ENCODE peak calls at places on chromosomes 7 and 10, in four cellular contexts. One of them, this sample, is unnamed.

GRCh38 chr10:130901311-130902165 is 410.0 kb downstream of the TCERG1L start:
- DNase-seq in brain microvascular endothelial cell: no peak
- DNase-seq in Calu3: no peak
- DNase-seq in breast epithelium: no peak
- DNase-seq in this sample: peak; percentile 82

GRCh38 chr10:101780187-101780817 is 2.9 kb downstream of the NPM3 start:
- DNase-seq in brain microvascular endothelial cell: no peak
- DNase-seq in breast epithelium: no peak
- DNase-seq in Calu3: no peak
- DNase-seq in this sample: no peak

GRCh38 chr10:59876695-59877094 is 29.7 kb downstream of the CCDC6 start:
- DNase-seq in breast epithelium: no peak
- DNase-seq in brain microvascular endothelial cell: no peak
- DNase-seq in Calu3: no peak
- DNase-seq in this sample: no peak

GRCh38 chr7:104979167-104979841 is 34.7 kb upstream of the KMT2E start:
- DNase-seq in brain microvascular endothelial cell: peak; percentile 50
- DNase-seq in Calu3: no peak
- DNase-seq in breast epithelium: no peak
- DNase-seq in this sample: no peak

GRCh38 chr7:28779929-28780328 is 178.2 kb downstream of the TRIL start:
- DNase-seq in breast epithelium: no peak
- DNase-seq in Calu3: no peak
- DNase-seq in brain microvascular endothelial cell: no peak
- DNase-seq in this sample: no peak

GRCh38 chr7:77442631-77443420 is 26.7 kb upstream of the GSAP start:
- DNase-seq in Calu3: no peak
- DNase-seq in breast epithelium: no peak
- DNase-seq in brain microvascular endothelial cell: peak; percentile 46
- DNase-seq in this sample: no peak

GRCh38 chr10:78863121-78863520 is 205.6 kb upstream of the ZMIZ1 start:
- DNase-seq in Calu3: no peak
- DNase-seq in breast epithelium: no peak
- DNase-seq in brain microvascular endothelial cell: no peak
- DNase-seq in this sample: peak; percentile 54

GRCh38 chr10:513393-513792 is 176.1 kb downstream of the DIP2C start:
- DNase-seq in breast epithelium: no peak
- DNase-seq in brain microvascular endothelial cell: no peak
- DNase-seq in Calu3: peak; percentile 42
- DNase-seq in this sample: no peak

GRCh38 chr10:4825868-4826787 is at the start of gene AKR1E2:
- DNase-seq in brain microvascular endothelial cell: peak; percentile 91
- DNase-seq in Calu3: peak; percentile 87
- DNase-seq in breast epithelium: peak; percentile 93
- DNase-seq in this sample: peak; percentile 91

GRCh38 chr7:84294907-84295455 is 100.4 kb upstream of the SEMA3A start:
- DNase-seq in Calu3: no peak
- DNase-seq in brain microvascular endothelial cell: no peak
- DNase-seq in breast epithelium: no peak
- DNase-seq in this sample: no peak

GRCh38 chr10:1382711-1383110 is 326.5 kb downstream of the WDR37 start:
- DNase-seq in Calu3: no peak
- DNase-seq in breast epithelium: peak; percentile 6
- DNase-seq in brain microvascular endothelial cell: no peak
- DNase-seq in this sample: peak; percentile 62

GRCh38 chr7:157389951-157390730 is 53.3 kb downstream of the DNAJB6 start:
- DNase-seq in breast epithelium: no peak
- DNase-seq in brain microvascular endothelial cell: peak; percentile 67
- DNase-seq in Calu3: no peak
- DNase-seq in this sample: no peak

GRCh38 chr10:10045765-10046028 is 972.0 kb upstream of the CELF2 start:
- DNase-seq in breast epithelium: no peak
- DNase-seq in brain microvascular endothelial cell: no peak
- DNase-seq in Calu3: no peak
- DNase-seq in this sample: no peak

GRCh38 chr10:77898323-77899079 is 28.1 kb downstream of the DLG5 start:
- DNase-seq in breast epithelium: peak; percentile 92
- DNase-seq in Calu3: peak; percentile 37
- DNase-seq in brain microvascular endothelial cell: no peak
- DNase-seq in this sample: no peak

GRCh38 chr7:122902751-122903495 is 16.7 kb upstream of the CADPS2 start:
- DNase-seq in brain microvascular endothelial cell: no peak
- DNase-seq in Calu3: no peak
- DNase-seq in breast epithelium: no peak
- DNase-seq in this sample: no peak

GRCh38 chr7:138304071-138304320 is 156.1 kb upstream of the TRIM24 start:
- DNase-seq in brain microvascular endothelial cell: no peak
- DNase-seq in Calu3: no peak
- DNase-seq in breast epithelium: no peak
- DNase-seq in this sample: no peak

GRCh38 chr7:14892961-14893360 is 9.6 kb downstream of the DGKB start:
- DNase-seq in Calu3: no peak
- DNase-seq in breast epithelium: no peak
- DNase-seq in brain microvascular endothelial cell: no peak
- DNase-seq in this sample: no peak

DNA sequence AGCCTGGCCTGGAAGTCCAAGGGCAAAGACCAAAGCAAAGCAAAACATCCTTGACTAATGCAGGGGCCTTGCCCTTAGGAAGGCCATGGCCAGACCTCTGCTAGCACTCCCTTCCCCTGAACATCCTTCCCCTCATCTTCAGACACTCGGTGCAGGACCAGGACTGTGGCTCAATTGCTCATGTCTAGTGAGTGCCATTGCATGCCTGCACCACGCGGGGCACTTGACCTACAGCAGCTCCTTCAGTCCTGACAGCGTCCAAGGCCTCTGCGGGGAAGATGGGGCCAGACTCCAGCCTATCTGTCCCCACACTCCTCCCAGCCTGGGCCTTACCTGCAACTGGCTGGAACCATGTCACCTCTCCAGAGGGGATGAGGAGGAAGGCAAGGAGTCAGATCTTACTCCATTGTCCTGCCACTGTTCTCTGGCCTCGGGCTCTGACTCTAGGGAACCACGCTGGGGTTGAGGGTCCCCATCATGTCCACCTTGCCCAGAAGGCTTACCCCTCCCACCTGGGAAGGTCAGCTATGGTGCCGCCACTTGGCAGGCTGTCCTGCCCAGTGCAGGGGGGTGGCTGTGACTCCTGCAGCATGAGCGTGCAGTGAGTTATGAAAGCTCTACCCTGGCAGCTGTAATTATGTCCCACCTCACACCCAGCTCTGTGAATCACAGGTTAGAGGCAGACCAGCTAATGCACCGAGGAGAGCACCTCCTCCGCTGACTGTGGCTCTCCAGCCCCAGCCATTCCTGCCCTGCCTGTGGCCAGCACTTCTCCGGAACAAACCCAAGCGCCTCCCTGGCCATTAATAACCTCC is 16.1 kb downstream of the DRGX start:
- DNase-seq in breast epithelium: no peak
- DNase-seq in Calu3: peak; percentile 22
- DNase-seq in brain microvascular endothelial cell: no peak
- DNase-seq in this sample: peak; percentile 69
- TF ChIP-seq CTCF in breast epithelium: no peak
- TF ChIP-seq CTCF in Calu3: peak; percentile 29
- TF ChIP-seq CTCF in brain microvascular endothelial cell: peak; percentile 56
- TF ChIP-seq CTCF in this sample: no peak

DNA sequence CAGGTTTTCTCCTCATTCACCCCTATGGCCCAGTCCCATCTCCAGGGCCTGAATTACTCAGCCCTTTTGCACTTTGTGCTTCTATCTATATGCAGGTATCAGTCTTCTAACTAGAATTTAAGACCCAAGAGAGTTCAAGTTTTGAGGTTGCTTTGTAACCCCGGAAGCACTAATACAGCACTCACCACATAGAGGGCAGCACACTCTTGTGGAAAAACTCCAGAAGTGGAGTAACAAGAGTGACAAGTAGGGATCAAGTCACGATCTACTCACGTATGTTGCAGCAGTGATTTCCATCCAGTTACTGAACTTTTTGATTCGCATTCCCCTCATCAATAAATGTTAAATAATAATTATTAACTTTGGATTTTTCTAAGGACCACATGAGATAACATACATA is 151.0 kb downstream of the CHCHD3 start:
- DNase-seq in breast epithelium: no peak
- DNase-seq in Calu3: no peak
- DNase-seq in brain microvascular endothelial cell: peak; percentile 5
- DNase-seq in this sample: no peak
- TF ChIP-seq CTCF in breast epithelium: no peak
- TF ChIP-seq CTCF in Calu3: no peak
- TF ChIP-seq CTCF in brain microvascular endothelial cell: peak; percentile 56
- TF ChIP-seq CTCF in this sample: peak; percentile 53

GRCh38 chr7:112572669-112573301 is 92.0 kb downstream of the LSMEM1 start:
- DNase-seq in brain microvascular endothelial cell: no peak
- DNase-seq in breast epithelium: no peak
- DNase-seq in Calu3: peak; percentile 20
- DNase-seq in this sample: no peak

GRCh38 chr7:112573302-112574039 is 92.7 kb downstream of the LSMEM1 start:
- DNase-seq in brain microvascular endothelial cell: no peak
- DNase-seq in breast epithelium: no peak
- DNase-seq in Calu3: no peak
- DNase-seq in this sample: no peak

GRCh38 chr7:112567388-112567787 is 86.6 kb downstream of the LSMEM1 start:
- DNase-seq in brain microvascular endothelial cell: no peak
- DNase-seq in breast epithelium: no peak
- DNase-seq in Calu3: no peak
- DNase-seq in this sample: no peak

GRCh38 chr7:112575864-112576263 is 95.1 kb downstream of the LSMEM1 start:
- DNase-seq in Calu3: no peak
- DNase-seq in brain microvascular endothelial cell: no peak
- DNase-seq in breast epithelium: no peak
- DNase-seq in this sample: no peak

DNA sequence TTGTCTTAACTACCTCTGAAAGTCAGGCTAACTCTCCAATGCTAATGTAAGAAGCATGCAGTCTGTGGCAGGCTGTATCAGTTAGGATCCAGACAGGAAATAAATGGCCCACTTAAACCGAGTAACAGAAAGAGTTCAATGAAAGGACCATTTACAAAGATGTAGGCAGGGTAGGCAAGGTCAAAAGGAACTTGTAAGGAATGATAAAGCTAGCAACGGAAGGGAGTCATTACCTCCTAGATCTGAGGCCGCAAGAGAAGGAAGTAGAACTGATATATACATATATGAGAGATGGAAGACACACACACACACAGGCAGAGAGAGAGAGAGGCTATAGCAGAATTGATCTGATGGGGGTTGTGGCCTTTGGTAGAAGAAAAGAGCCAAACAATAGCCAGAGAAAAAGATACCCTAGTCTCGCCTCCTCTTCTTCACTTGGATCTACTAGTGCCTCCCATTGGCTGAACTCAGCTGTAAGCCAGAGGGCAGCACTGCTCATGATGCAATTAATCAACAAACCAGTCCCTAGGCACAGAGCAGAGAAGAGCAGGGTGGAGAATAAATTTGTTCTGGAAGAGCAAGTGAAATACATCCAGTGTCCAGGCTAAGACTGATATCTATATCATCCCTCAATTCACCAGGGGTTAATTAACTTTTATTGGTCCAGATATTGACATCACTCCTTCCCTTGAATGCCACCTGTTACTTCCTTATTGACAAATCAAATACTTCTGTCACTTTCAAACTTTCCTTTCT is 91.2 kb downstream of the LSMEM1 start:
- DNase-seq in Calu3: no peak
- DNase-seq in brain microvascular endothelial cell: no peak
- DNase-seq in breast epithelium: no peak
- DNase-seq in this sample: no peak
- TF ChIP-seq CTCF in Calu3: no peak
- TF ChIP-seq CTCF in brain microvascular endothelial cell: peak; percentile 26
- TF ChIP-seq CTCF in breast epithelium: no peak
- TF ChIP-seq CTCF in this sample: no peak

GRCh38 chr7:66502230-66503035 is 126.2 kb upstream of the KCTD7 start:
- DNase-seq in brain microvascular endothelial cell: no peak
- DNase-seq in breast epithelium: no peak
- DNase-seq in Calu3: no peak
- DNase-seq in this sample: no peak
- TF ChIP-seq CTCF in brain microvascular endothelial cell: peak; percentile 55
- TF ChIP-seq CTCF in breast epithelium: no peak
- TF ChIP-seq CTCF in Calu3: no peak
- TF ChIP-seq CTCF in this sample: no peak

GRCh38 chr10:99330675-99330924 is 1.4 kb downstream of the CNNM1 start:
- DNase-seq in breast epithelium: no peak
- DNase-seq in Calu3: no peak
- DNase-seq in brain microvascular endothelial cell: no peak
- DNase-seq in this sample: no peak

GRCh38 chr10:99331207-99331803 is 2.1 kb downstream of the CNNM1 start:
- DNase-seq in breast epithelium: no peak
- DNase-seq in Calu3: no peak
- DNase-seq in brain microvascular endothelial cell: no peak
- DNase-seq in this sample: no peak

GRCh38 chr10:99329238-99329890 is at the start of gene CNNM1:
- DNase-seq in Calu3: peak; percentile 49
- DNase-seq in brain microvascular endothelial cell: no peak
- DNase-seq in breast epithelium: no peak
- DNase-seq in this sample: peak; percentile 85

GRCh38 chr10:99328579-99329237 is 448 bp upstream of the CNNM1 start:
- DNase-seq in Calu3: no peak
- DNase-seq in breast epithelium: no peak
- DNase-seq in brain microvascular endothelial cell: no peak
- DNase-seq in this sample: no peak

DNA sequence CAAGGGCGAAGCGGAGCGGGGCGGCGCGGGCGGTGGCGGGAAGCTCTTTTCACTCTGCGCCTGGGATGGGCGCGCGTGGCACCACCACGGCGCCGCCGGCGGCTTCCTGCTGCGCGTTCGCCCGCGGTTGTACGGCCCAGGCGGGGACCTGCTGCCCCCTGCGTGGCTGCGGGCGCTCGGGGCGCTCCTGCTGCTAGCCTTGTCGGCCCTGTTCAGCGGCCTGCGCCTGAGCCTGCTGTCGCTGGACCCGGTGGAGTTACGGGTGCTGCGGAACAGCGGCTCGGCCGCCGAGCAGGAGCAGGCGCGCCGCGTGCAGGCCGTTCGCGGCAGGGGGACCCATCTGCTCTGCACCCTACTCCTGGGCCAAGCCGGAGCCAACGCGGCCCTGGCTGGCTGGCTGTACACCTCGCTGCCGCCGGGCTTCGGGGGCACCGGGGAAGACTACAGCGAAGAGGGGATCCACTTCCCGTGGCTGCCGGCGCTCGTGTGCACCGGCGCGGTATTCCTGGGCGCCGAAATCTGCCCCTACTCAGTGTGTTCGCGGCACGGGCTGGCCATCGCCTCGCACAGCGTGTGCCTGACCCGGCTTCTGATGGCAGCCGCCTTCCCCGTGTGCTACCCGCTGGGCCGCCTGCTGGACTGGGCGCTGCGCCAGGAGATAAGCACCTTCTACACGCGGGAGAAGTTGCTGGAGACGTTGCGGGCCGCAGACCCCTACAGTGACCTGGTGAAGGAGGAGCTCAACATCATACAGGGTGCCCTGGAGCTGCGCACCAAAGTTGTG is 927 bp downstream of the CNNM1 start:
- DNase-seq in brain microvascular endothelial cell: no peak
- DNase-seq in breast epithelium: no peak
- DNase-seq in Calu3: peak; percentile 34
- DNase-seq in this sample: no peak
- TF ChIP-seq CTCF in brain microvascular endothelial cell: no peak
- TF ChIP-seq CTCF in breast epithelium: no peak
- TF ChIP-seq CTCF in Calu3: no peak
- TF ChIP-seq CTCF in this sample: no peak